ENCODE peak calls at places on chromosome 12, in four cellular contexts. One of them, this sample, is unnamed.

GRCh38 chr12:27342551-27342950 is 9.9 kb downstream of the BMAL2 start:
- DNase-seq in osteocyte: no peak
- DNase-seq in Caco-2: no peak
- DNase-seq in AG10803: no peak
- DNase-seq in this sample: no peak

GRCh38 chr12:14774944-14775651 is 28.2 kb downstream of the WBP11 start:
- DNase-seq in osteocyte: no peak
- DNase-seq in Caco-2: peak; percentile 59
- DNase-seq in AG10803: peak; percentile 78
- DNase-seq in this sample: peak; percentile 39

GRCh38 chr12:94779520-94779919 is 129.2 kb upstream of the TMCC3 start:
- DNase-seq in osteocyte: no peak
- DNase-seq in Caco-2: no peak
- DNase-seq in AG10803: peak; percentile 90
- DNase-seq in this sample: no peak

GRCh38 chr12:88431245-88431644 is 149.0 kb downstream of the KITLG start:
- DNase-seq in osteocyte: no peak
- DNase-seq in Caco-2: no peak
- DNase-seq in AG10803: no peak
- DNase-seq in this sample: no peak

GRCh38 chr12:79058342-79058741 is 193.8 kb downstream of the SYT1 start:
- DNase-seq in osteocyte: no peak
- DNase-seq in Caco-2: no peak
- DNase-seq in AG10803: no peak
- DNase-seq in this sample: no peak

GRCh38 chr12:116368196-116369194 is 91.0 kb upstream of the MED13L start:
- DNase-seq in osteocyte: no peak
- DNase-seq in Caco-2: peak; percentile 96
- DNase-seq in AG10803: no peak
- DNase-seq in this sample: no peak

GRCh38 chr12:57332646-57333312 is 81.8 kb upstream of the STAC3 start:
- DNase-seq in osteocyte: no peak
- DNase-seq in Caco-2: no peak
- DNase-seq in AG10803: peak; percentile 2
- DNase-seq in this sample: no peak

GRCh38 chr12:108576660-108577234 is 14.4 kb downstream of the ISCU start:
- DNase-seq in osteocyte: no peak
- DNase-seq in Caco-2: no peak
- DNase-seq in AG10803: no peak
- DNase-seq in this sample: no peak

GRCh38 chr12:69660164-69660863 is 38.8 kb downstream of the BEST3 start:
- DNase-seq in osteocyte: no peak
- DNase-seq in Caco-2: no peak
- DNase-seq in AG10803: no peak
- DNase-seq in this sample: no peak

GRCh38 chr12:96514328-96514727 is 25.0 kb downstream of the CFAP54 start:
- DNase-seq in osteocyte: no peak
- DNase-seq in Caco-2: no peak
- DNase-seq in AG10803: peak; percentile 39
- DNase-seq in this sample: no peak

GRCh38 chr12:11158885-11159444 is 12.0 kb upstream of the SMIM10L1 start:
- DNase-seq in osteocyte: no peak
- DNase-seq in Caco-2: no peak
- DNase-seq in AG10803: no peak
- DNase-seq in this sample: no peak

GRCh38 chr12:109871678-109872314 is 8.5 kb downstream of the GLTP start:
- DNase-seq in osteocyte: no peak
- DNase-seq in Caco-2: no peak
- DNase-seq in AG10803: peak; percentile 18
- DNase-seq in this sample: no peak

GRCh38 chr12:122356192-122356635 is 66.3 kb downstream of the CLIP1 start:
- DNase-seq in osteocyte: no peak
- DNase-seq in Caco-2: no peak
- DNase-seq in AG10803: peak; percentile 63
- DNase-seq in this sample: peak; percentile 73

GRCh38 chr12:52358575-52359350 is 8.5 kb downstream of the KRT85 start:
- DNase-seq in osteocyte: no peak
- DNase-seq in Caco-2: peak; percentile 3
- DNase-seq in AG10803: no peak
- DNase-seq in this sample: peak; percentile 64

GRCh38 chr12:53345486-53346195 is 9.5 kb upstream of the SP7 start:
- DNase-seq in osteocyte: peak; percentile 86
- DNase-seq in Caco-2: no peak
- DNase-seq in AG10803: peak; percentile 83
- DNase-seq in this sample: no peak

GRCh38 chr12:131628766-131629448 is 82.0 kb upstream of the SFSWAP start:
- DNase-seq in osteocyte: no peak
- DNase-seq in Caco-2: no peak
- DNase-seq in AG10803: no peak
- DNase-seq in this sample: no peak

GRCh38 chr12:99498756-99499155 is 148.8 kb upstream of the GARIN6 start:
- DNase-seq in osteocyte: no peak
- DNase-seq in Caco-2: no peak
- DNase-seq in AG10803: peak; percentile 61
- DNase-seq in this sample: no peak

GRCh38 chr12:6563448-6564050 is 4.5 kb downstream of the NOP2 start:
- DNase-seq in osteocyte: no peak
- DNase-seq in Caco-2: peak; percentile 63
- DNase-seq in AG10803: peak; percentile 41
- DNase-seq in this sample: peak; percentile 85

GRCh38 chr12:32483499-32483898 is 84.1 kb downstream of the FGD4 start:
- DNase-seq in osteocyte: no peak
- DNase-seq in Caco-2: no peak
- DNase-seq in AG10803: no peak
- DNase-seq in this sample: no peak

GRCh38 chr12:95820096-95820703 is 29.6 kb upstream of the NTN4 start:
- DNase-seq in osteocyte: no peak
- DNase-seq in Caco-2: no peak
- DNase-seq in AG10803: peak; percentile 55
- DNase-seq in this sample: no peak

GRCh38 chr12:49693931-49694439 is 13.2 kb downstream of the FMNL3 start:
- DNase-seq in osteocyte: no peak
- DNase-seq in Caco-2: no peak
- DNase-seq in AG10803: peak; percentile 49
- DNase-seq in this sample: no peak

GRCh38 chr12:124928095-124928911 is 13.9 kb upstream of the UBC start:
- DNase-seq in osteocyte: no peak
- DNase-seq in Caco-2: peak; percentile 91
- DNase-seq in AG10803: peak; percentile 61
- DNase-seq in this sample: peak; percentile 65

GRCh38 chr12:57755194-57755453 is 221 bp downstream of the MARCHF9 start:
- DNase-seq in osteocyte: no peak
- DNase-seq in Caco-2: no peak
- DNase-seq in AG10803: no peak
- DNase-seq in this sample: no peak

GRCh38 chr12:32107376-32108267 is 975 bp downstream of the BICD1 start:
- DNase-seq in osteocyte: no peak
- DNase-seq in Caco-2: no peak
- DNase-seq in AG10803: peak; percentile 62
- DNase-seq in this sample: peak; percentile 59

GRCh38 chr12:94112116-94112515 is 36.3 kb upstream of the PLXNC1 start:
- DNase-seq in osteocyte: no peak
- DNase-seq in Caco-2: no peak
- DNase-seq in AG10803: no peak
- DNase-seq in this sample: no peak

GRCh38 chr12:100793182-100793581 is 1.4 kb upstream of the ANO4 start:
- DNase-seq in osteocyte: no peak
- DNase-seq in Caco-2: no peak
- DNase-seq in AG10803: peak; percentile 56
- DNase-seq in this sample: no peak

GRCh38 chr12:129964826-129965457 is 61.1 kb upstream of the TMEM132D start:
- DNase-seq in osteocyte: no peak
- DNase-seq in Caco-2: no peak
- DNase-seq in AG10803: no peak
- DNase-seq in this sample: no peak

GRCh38 chr12:92493816-92494215 is 209.0 kb upstream of the PLEKHG7 start:
- DNase-seq in osteocyte: no peak
- DNase-seq in Caco-2: no peak
- DNase-seq in AG10803: peak; percentile 3
- DNase-seq in this sample: peak; percentile 35

GRCh38 chr12:104303538-104304151 is at the start of gene EID3:
- DNase-seq in osteocyte: peak; percentile 91
- DNase-seq in Caco-2: no peak
- DNase-seq in AG10803: peak; percentile 82
- DNase-seq in this sample: peak; percentile 91

GRCh38 chr12:30000401-30000800 is 216.7 kb upstream of the TMTC1 start:
- DNase-seq in osteocyte: no peak
- DNase-seq in Caco-2: no peak
- DNase-seq in AG10803: no peak
- DNase-seq in this sample: no peak

GRCh38 chr12:50505386-50505827 is 622 bp downstream of the DIP2B start:
- DNase-seq in osteocyte: no peak
- DNase-seq in Caco-2: no peak
- DNase-seq in AG10803: peak; percentile 10
- DNase-seq in this sample: peak; percentile 48

GRCh38 chr12:45502481-45502880 is 227.0 kb upstream of the ARID2 start:
- DNase-seq in osteocyte: no peak
- DNase-seq in Caco-2: no peak
- DNase-seq in AG10803: no peak
- DNase-seq in this sample: no peak

GRCh38 chr12:3496964-3497363 is 6.0 kb downstream of the PRMT8 start:
- DNase-seq in osteocyte: no peak
- DNase-seq in Caco-2: no peak
- DNase-seq in AG10803: no peak
- DNase-seq in this sample: peak; percentile 6
- TF ChIP-seq CTCF in osteocyte: no peak
- TF ChIP-seq CTCF in Caco-2: peak; percentile 76
- TF ChIP-seq CTCF in AG10803: no peak
- TF ChIP-seq CTCF in this sample: no peak

GRCh38 chr12:102394200-102394599 is 86.2 kb downstream of the IGF1 start:
- DNase-seq in osteocyte: no peak
- DNase-seq in Caco-2: no peak
- DNase-seq in AG10803: no peak
- DNase-seq in this sample: no peak

GRCh38 chr12:102399653-102400052 is 80.7 kb downstream of the IGF1 start:
- DNase-seq in osteocyte: no peak
- DNase-seq in Caco-2: no peak
- DNase-seq in AG10803: no peak
- DNase-seq in this sample: no peak

GRCh38 chr12:102401087-102401486 is 79.3 kb downstream of the IGF1 start:
- DNase-seq in osteocyte: no peak
- DNase-seq in Caco-2: no peak
- DNase-seq in AG10803: no peak
- DNase-seq in this sample: no peak

DNA sequence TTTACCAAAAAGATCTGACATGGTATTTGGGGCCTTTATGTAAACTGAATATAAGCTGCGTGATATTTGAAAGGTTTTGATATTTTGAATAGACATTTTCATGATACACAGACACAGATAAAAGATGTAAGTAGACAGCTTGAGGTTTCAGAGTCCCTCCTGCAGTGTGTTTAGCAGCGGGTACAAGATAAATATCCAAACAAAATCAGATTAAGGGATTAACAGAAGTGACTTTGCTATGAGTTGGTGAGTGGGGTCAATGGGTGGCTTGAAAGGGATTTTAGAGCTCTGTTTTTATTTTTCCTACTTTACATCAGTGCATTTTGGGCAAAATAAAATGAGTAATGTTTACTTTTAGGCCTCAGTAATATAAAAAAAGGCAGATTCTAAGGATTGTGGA is 84.1 kb downstream of the IGF1 start:
- DNase-seq in osteocyte: no peak
- DNase-seq in Caco-2: no peak
- DNase-seq in AG10803: no peak
- DNase-seq in this sample: no peak
- TF ChIP-seq CTCF in osteocyte: no peak
- TF ChIP-seq CTCF in Caco-2: no peak
- TF ChIP-seq CTCF in AG10803: no peak
- TF ChIP-seq CTCF in this sample: no peak

DNA sequence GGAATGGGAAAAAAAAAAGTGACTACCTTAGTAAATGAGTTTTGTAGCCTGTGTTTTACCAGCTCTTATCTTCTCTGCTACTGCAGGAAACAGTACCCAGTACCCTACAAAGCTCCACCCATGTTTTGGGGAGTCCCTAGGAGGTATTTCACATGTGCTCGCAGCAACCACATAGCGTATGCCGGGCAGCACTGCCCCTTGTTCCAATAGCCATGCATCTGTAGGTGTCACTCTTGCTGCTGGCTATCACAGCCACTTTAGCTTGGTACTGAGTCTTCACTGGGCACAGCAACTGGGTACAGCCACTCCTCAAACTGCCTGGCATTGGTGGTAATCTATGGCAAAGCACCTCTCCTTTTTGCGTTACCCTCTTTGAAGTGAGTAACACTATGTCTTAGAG is 2.0 kb upstream of the MDM1 start:
- DNase-seq in osteocyte: no peak
- DNase-seq in Caco-2: no peak
- DNase-seq in AG10803: no peak
- DNase-seq in this sample: peak; percentile 47
- TF ChIP-seq CTCF in osteocyte: peak; percentile 27
- TF ChIP-seq CTCF in Caco-2: no peak
- TF ChIP-seq CTCF in AG10803: no peak
- TF ChIP-seq CTCF in this sample: no peak

DNA sequence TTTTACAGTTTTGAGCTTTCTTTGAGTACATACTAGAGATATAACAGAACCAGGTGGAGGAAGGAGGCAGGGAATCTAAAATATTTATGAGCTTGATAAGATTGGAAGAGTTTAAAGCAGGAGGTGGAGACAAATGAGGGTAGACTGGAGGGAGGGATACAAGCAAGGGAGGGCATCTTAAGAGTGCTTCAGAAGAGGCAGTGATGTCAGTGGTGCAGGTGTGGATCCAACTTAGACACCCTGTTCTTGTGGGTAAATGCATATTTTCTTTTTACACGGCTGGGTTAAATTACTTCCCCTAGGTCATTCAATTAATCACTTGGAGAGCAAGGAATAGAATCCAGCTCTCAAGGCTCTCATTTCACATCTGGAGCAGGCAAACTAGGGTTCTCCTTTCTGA is 146.1 kb upstream of the LRIG3 start:
- DNase-seq in osteocyte: no peak
- DNase-seq in Caco-2: no peak
- DNase-seq in AG10803: no peak
- DNase-seq in this sample: no peak
- TF ChIP-seq CTCF in osteocyte: no peak
- TF ChIP-seq CTCF in Caco-2: no peak
- TF ChIP-seq CTCF in AG10803: no peak
- TF ChIP-seq CTCF in this sample: no peak